ENCODE peak calls at places on chromosomes 1 and 21, in four cellular contexts. I, J, Y and Z are unnamed samples.

GRCh38 chr1:106396023-106396422 is 660.5 kb upstream of the PRMT6 start:
- DNase-seq in J (no peak), I (no peak), Y (no peak), Z (no peak)

GRCh38 chr1:224054012-224054411 is 59.9 kb upstream of the FBXO28 start:
- DNase-seq in Y (no peak), I (no peak), J (no peak), Z (no peak)

GRCh38 chr1:221912230-221912629 is 170.3 kb upstream of the DUSP10 start:
- DNase-seq in J (no peak), I (peak), Y (no peak), Z (peak)

GRCh38 chr1:201649776-201650607 is 111.1 kb downstream of the NAV1 start:
- DNase-seq in J (no peak), Y (peak), I (peak), Z (peak)

GRCh38 chr1:228149341-228150020 is at the start of gene GJC2:
- DNase-seq in I (no peak), J (no peak), Y (no peak), Z (no peak)

GRCh38 chr1:186326009-186326408 is 49.0 kb downstream of the TPR start:
- DNase-seq in Y (no peak), I (no peak), J (no peak), Z (no peak)

GRCh38 chr1:45009956-45010854 is 919 bp downstream of the HECTD3 start:
- DNase-seq in I (no peak), J (no peak), Y (peak), Z (peak)

GRCh38 chr1:167499657-167500056 is 18.7 kb downstream of the CD247 start:
- DNase-seq in Y (no peak), I (no peak), J (no peak), Z (no peak)

GRCh38 chr1:153791856-153792253 is 16.6 kb downstream of the SLC27A3 start:
- DNase-seq in I (peak), Y (no peak), J (peak), Z (peak)

GRCh38 chr21:44709426-44710293 is 1.7 kb downstream of the TSPEAR start:
- DNase-seq in J (no peak), I (no peak), Y (peak), Z (no peak)

GRCh38 chr1:62334434-62334833 is 15.2 kb upstream of the KANK4 start:
- DNase-seq in Y (no peak), I (no peak), J (no peak), Z (no peak)
- TF ChIP-seq CTCF in Y (no peak), I (peak), J (no peak), Z (no peak)

GRCh38 chr1:27719286-27720251 is 6.2 kb upstream of the FAM76A start:
- DNase-seq in Y (no peak), I (no peak), J (no peak), Z (peak)
- TF ChIP-seq CTCF in Y (no peak), I (peak), J (peak), Z (peak)

GRCh38 chr1:182038220-182038619 is 23.3 kb downstream of the ZNF648 start:
- DNase-seq in Y (no peak), J (no peak), I (no peak), Z (no peak)

GRCh38 chr1:182032251-182032650 is 29.3 kb downstream of the ZNF648 start:
- DNase-seq in Y (no peak), I (no peak), J (no peak), Z (no peak)

GRCh38 chr1:182029379-182030331 is 31.9 kb downstream of the ZNF648 start:
- DNase-seq in J (peak), I (peak), Y (peak), Z (peak)

DNA sequence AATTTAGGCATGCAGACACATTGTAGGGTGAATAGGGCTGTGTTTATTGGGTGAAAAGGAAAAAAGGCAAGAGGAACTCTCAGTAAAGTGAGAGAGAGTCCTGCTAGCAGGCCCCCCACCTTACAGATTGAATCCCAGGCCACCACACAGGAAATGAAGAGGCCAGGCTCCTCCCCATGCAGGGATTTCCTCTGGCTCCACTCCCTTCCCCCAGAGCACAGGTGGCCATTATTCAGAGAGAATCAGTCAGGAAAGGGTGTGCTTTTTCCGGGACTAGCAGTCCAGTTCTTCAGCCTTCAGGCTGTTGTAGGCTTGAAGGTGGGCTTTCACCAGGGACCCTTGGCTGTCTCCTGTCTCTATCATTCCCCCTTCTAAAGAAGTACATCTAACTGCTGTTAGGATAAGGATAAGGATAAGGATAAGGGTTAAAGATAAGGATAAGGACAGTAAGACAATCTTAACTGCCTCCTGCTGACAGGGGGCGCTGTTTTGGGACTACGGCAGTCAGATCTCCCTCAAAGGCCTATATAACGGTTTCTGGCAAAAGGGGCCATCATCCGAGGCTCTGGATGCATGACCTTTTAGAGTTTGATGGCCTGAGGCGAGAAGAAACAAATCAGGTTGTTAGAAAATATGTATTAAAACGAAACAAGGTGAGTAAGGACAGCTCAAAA is 26.3 kb downstream of the ZNF648 start:
- DNase-seq in Y (no peak), J (no peak), I (no peak), Z (no peak)
- TF ChIP-seq CTCF in Y (no peak), J (peak), I (no peak), Z (no peak)

GRCh38 chr1:12620142-12620865 is 2.3 kb upstream of the DHRS3 start:
- DNase-seq in I (no peak), J (no peak), Y (no peak), Z (no peak)
- TF ChIP-seq CTCF in I (no peak), J (no peak), Y (no peak), Z (no peak)

DNA sequence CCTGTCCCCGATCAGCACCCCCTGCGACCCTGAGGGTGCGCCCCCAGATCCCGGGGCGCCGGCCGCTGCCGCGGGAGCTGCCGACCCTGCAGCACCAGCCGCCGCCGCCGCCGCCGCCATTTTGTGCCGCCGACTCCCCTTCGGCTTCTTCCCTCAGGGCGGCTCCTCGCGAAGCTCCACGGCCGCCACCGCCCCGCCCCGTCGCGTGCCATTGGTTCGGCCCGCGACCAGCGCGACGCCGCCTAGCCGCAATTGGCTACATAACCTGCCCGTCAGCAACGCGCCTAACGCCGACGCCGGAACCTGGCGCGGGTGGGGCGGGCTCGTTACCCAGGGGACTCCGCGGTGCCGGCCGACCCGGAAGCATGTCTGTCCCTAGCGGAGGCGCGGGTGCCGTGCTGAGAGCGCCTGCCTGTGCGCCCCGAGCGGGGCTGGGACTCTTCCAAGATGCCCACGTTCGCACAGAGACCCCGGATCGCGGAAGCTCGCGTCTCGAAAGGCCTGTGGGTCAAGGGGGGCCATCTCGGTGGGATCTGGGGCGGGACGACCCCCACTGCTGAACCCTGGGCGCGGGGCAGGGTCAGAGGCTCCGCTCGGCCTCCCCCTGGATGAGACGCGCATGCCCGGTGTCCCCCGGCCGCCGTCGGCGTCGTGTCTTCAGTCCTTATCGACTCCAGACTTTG is at the start of gene CCNL2:
- DNase-seq in I (peak), J (peak), Y (peak), Z (peak)
- TF ChIP-seq CTCF in I (peak), J (peak), Y (peak), Z (peak)

GRCh38 chr1:33428661-33429060 is 2.2 kb downstream of the PHC2 start:
- DNase-seq in I (no peak), Y (no peak), J (no peak), Z (no peak)

GRCh38 chr1:33429846-33430750 is 797 bp downstream of the PHC2 start:
- DNase-seq in J (no peak), Y (no peak), I (no peak), Z (no peak)

GRCh38 chr1:33429332-33429731 is 1.6 kb downstream of the PHC2 start:
- DNase-seq in Y (no peak), I (no peak), J (no peak), Z (no peak)

GRCh38 chr1:33433509-33434362 is 2.8 kb upstream of the PHC2 start:
- DNase-seq in I (peak), J (peak), Y (peak), Z (peak)

DNA sequence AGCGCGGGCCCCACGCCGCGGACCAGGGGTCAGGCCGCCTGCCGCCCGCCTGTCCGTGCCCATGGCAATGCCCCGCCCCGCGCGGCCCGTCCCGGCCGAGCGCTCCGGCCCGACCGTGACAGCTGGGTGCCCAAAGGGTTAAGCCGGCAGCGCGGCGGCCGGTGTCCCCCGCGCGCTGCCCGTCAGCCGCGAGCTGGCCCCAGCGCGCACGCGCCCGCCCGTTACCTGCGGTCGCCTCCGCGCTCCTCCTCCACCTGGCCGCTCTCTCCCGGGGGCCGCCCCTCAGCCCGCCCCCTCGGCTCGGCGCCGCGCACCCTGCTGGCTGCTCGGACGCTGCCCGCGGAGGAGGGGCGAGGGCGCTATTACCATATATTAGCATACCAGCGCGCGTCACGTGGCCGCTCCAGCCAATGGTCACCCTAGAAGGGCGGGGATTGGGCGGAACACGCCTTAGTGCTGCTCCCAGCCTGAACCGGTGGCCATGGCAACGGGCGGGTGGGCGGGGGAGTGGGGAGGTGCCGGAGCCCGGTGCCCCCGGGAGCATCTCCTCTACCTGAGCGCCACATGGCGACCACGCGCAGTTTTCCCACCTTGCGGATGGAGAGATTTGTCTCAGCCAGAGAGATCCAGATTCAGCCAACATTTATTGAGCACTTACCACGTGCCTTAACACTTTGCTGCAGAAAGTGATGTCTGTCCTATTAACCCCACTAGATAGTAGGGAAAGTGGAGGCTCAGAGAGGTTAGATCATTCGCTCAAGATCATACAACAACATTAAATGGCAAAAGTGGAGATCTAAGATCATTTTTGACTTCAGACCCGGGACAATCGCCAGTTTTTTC is at the start of gene PHC2:
- DNase-seq in J (peak), I (peak), Y (peak), Z (peak)
- TF ChIP-seq CTCF in J (peak), I (peak), Y (no peak), Z (peak)

GRCh38 chr21:17925900-17926299 is 106.7 kb upstream of the C21orf91 start:
- DNase-seq in Y (no peak), J (no peak), I (no peak), Z (peak)
- TF ChIP-seq CTCF in Y (no peak), J (peak), I (peak), Z (peak)